ENCODE peak calls at places on chromosome 17, in ten cellular contexts. One of them, this sample, is unnamed.

GRCh38 chr17:74836191-74836590 is 23.5 kb downstream of the GRIN2C start:
- DNase-seq in AG08395: no peak
- DNase-seq in neural crest cell: no peak
- DNase-seq in AG10803: no peak
- DNase-seq in suprapubic skin: no peak
- DNase-seq in NCI-H1105: no peak
- DNase-seq in substantia nigra: no peak
- DNase-seq in progenitor cell of endocrine pancreas: no peak
- DNase-seq in MG63: no peak
- DNase-seq in foreskin fibroblast: no peak
- DNase-seq in this sample: no peak

GRCh38 chr17:79214459-79214858 is 139.8 kb downstream of the ENGASE start:
- DNase-seq in suprapubic skin: no peak
- DNase-seq in foreskin fibroblast: no peak
- DNase-seq in progenitor cell of endocrine pancreas: no peak
- DNase-seq in MG63: no peak
- DNase-seq in AG08395: no peak
- DNase-seq in NCI-H1105: no peak
- DNase-seq in AG10803: no peak
- DNase-seq in neural crest cell: no peak
- DNase-seq in substantia nigra: no peak
- DNase-seq in this sample: no peak

GRCh38 chr17:58092101-58092796 is 9.0 kb downstream of the DYNLL2 start:
- DNase-seq in substantia nigra: no peak
- DNase-seq in MG63: no peak
- DNase-seq in progenitor cell of endocrine pancreas: no peak
- DNase-seq in suprapubic skin: no peak
- DNase-seq in AG10803: no peak
- DNase-seq in neural crest cell: no peak
- DNase-seq in NCI-H1105: no peak
- DNase-seq in AG08395: no peak
- DNase-seq in foreskin fibroblast: no peak
- DNase-seq in this sample: peak

GRCh38 chr17:28747046-28747691 is 3.4 kb downstream of the TRAF4 start:
- DNase-seq in substantia nigra: peak
- DNase-seq in AG08395: no peak
- DNase-seq in neural crest cell: no peak
- DNase-seq in MG63: no peak
- DNase-seq in AG10803: no peak
- DNase-seq in foreskin fibroblast: no peak
- DNase-seq in progenitor cell of endocrine pancreas: no peak
- DNase-seq in suprapubic skin: no peak
- DNase-seq in NCI-H1105: no peak
- DNase-seq in this sample: no peak

GRCh38 chr17:21211825-21212479 is 2.0 kb downstream of the TMEM11 start:
- DNase-seq in suprapubic skin: no peak
- DNase-seq in AG10803: no peak
- DNase-seq in progenitor cell of endocrine pancreas: no peak
- DNase-seq in foreskin fibroblast: no peak
- DNase-seq in neural crest cell: no peak
- DNase-seq in AG08395: no peak
- DNase-seq in substantia nigra: no peak
- DNase-seq in MG63: no peak
- DNase-seq in NCI-H1105: no peak
- DNase-seq in this sample: no peak

GRCh38 chr17:57356722-57357391 is 100.5 kb downstream of the MSI2 start:
- DNase-seq in foreskin fibroblast: no peak
- DNase-seq in NCI-H1105: no peak
- DNase-seq in progenitor cell of endocrine pancreas: no peak
- DNase-seq in AG08395: no peak
- DNase-seq in MG63: no peak
- DNase-seq in neural crest cell: no peak
- DNase-seq in suprapubic skin: no peak
- DNase-seq in AG10803: no peak
- DNase-seq in substantia nigra: no peak
- DNase-seq in this sample: no peak

GRCh38 chr17:41521574-41522261 is 3.0 kb upstream of the KRT15 start:
- DNase-seq in AG10803: peak
- DNase-seq in MG63: peak
- DNase-seq in neural crest cell: no peak
- DNase-seq in AG08395: peak
- DNase-seq in progenitor cell of endocrine pancreas: peak
- DNase-seq in NCI-H1105: no peak
- DNase-seq in suprapubic skin: no peak
- DNase-seq in foreskin fibroblast: peak
- DNase-seq in substantia nigra: no peak
- DNase-seq in this sample: no peak

GRCh38 chr17:12712941-12713340 is 47.3 kb downstream of the MYOCD start:
- DNase-seq in suprapubic skin: no peak
- DNase-seq in neural crest cell: no peak
- DNase-seq in AG10803: peak
- DNase-seq in foreskin fibroblast: no peak
- DNase-seq in substantia nigra: no peak
- DNase-seq in MG63: no peak
- DNase-seq in NCI-H1105: no peak
- DNase-seq in AG08395: no peak
- DNase-seq in progenitor cell of endocrine pancreas: no peak
- DNase-seq in this sample: no peak

GRCh38 chr17:41141361-41141760 is 1.0 kb upstream of the KRTAP4-6 start:
- DNase-seq in AG08395: no peak
- DNase-seq in substantia nigra: no peak
- DNase-seq in MG63: no peak
- DNase-seq in suprapubic skin: no peak
- DNase-seq in neural crest cell: no peak
- DNase-seq in NCI-H1105: no peak
- DNase-seq in AG10803: no peak
- DNase-seq in progenitor cell of endocrine pancreas: no peak
- DNase-seq in foreskin fibroblast: no peak
- DNase-seq in this sample: no peak

GRCh38 chr17:21374455-21375161 is 1.5 kb upstream of the KCNJ12 start:
- DNase-seq in neural crest cell: no peak
- DNase-seq in progenitor cell of endocrine pancreas: no peak
- DNase-seq in AG08395: no peak
- DNase-seq in MG63: no peak
- DNase-seq in NCI-H1105: no peak
- DNase-seq in suprapubic skin: no peak
- DNase-seq in foreskin fibroblast: no peak
- DNase-seq in AG10803: no peak
- DNase-seq in substantia nigra: no peak
- DNase-seq in this sample: no peak